ENCODE peak calls at places on chromosome 10, in nine cellular contexts. I, V, N, P, T, J, U, O and F are unnamed samples.
A peak's percentile ranks its signal among the peaks of the same experiment; 100 is the strongest.

GRCh38 chr10:19889279-19889678 is 73.0 kb downstream of the PLXDC2 start:
- DNase-seq in O (no peak), I (no peak), U (no peak), V (no peak), T (no peak), N (no peak), P (peak; percentile 12), J (no peak), F (no peak)

GRCh38 chr10:92572362-92573090 is 1.4 kb downstream of the IDE start:
- DNase-seq in T (no peak), O (no peak), U (no peak), I (no peak), P (no peak), J (no peak), V (peak; percentile 18), N (no peak), F (no peak)

GRCh38 chr10:119191881-119192280 is 13.3 kb upstream of the PRDX3 start:
- DNase-seq in J (no peak), V (no peak), I (no peak), O (no peak), U (no peak), P (no peak), N (no peak), T (no peak), F (no peak)

GRCh38 chr10:74930962-74931361 is 104.6 kb downstream of the KAT6B start:
- DNase-seq in T (no peak), O (no peak), N (no peak), U (no peak), I (no peak), J (no peak), V (no peak), P (no peak), F (no peak)

GRCh38 chr10:118583611-118584010 is 11.8 kb downstream of the PRLHR start:
- DNase-seq in N (no peak), T (no peak), V (no peak), U (no peak), O (no peak), J (no peak), P (no peak), I (no peak), F (no peak)

GRCh38 chr10:86139066-86139657 is 227.4 kb downstream of the GRID1 start:
- DNase-seq in J (no peak), I (no peak), V (no peak), N (no peak), O (no peak), T (no peak), U (no peak), P (no peak), F (no peak)

GRCh38 chr10:17445400-17445998 is 8.9 kb downstream of the ST8SIA6 start:
- DNase-seq in U (no peak), J (no peak), I (peak; percentile 25), O (no peak), P (no peak), V (no peak), T (no peak), N (no peak), F (peak; percentile 41)

GRCh38 chr10:87656431-87657072 is 3.1 kb upstream of the PAPSS2 start:
- DNase-seq in J (no peak), I (no peak), V (peak; percentile 78), T (no peak), U (no peak), O (no peak), N (no peak), P (peak; percentile 49), F (no peak)

GRCh38 chr10:96743988-96744585 is 23.8 kb upstream of the PIK3AP1 start:
- DNase-seq in O (no peak), P (peak; percentile 45), V (no peak), T (no peak), J (no peak), U (no peak), N (no peak), I (no peak), F (no peak)

GRCh38 chr10:86169506-86170254 is 196.9 kb downstream of the GRID1 start:
- DNase-seq in J (no peak), U (no peak), O (no peak), T (no peak), P (no peak), V (no peak), N (no peak), I (no peak), F (no peak)

GRCh38 chr10:59312247-59312646 is 50.1 kb downstream of the FAM13C start:
- DNase-seq in P (no peak), O (no peak), N (no peak), J (no peak), U (no peak), T (no peak), I (no peak), V (no peak), F (no peak)

GRCh38 chr10:377228-377627 is 242.0 kb downstream of the ZMYND11 start:
- DNase-seq in P (no peak), I (no peak), U (no peak), T (no peak), J (no peak), N (no peak), V (no peak), O (no peak), F (no peak)

GRCh38 chr10:90313548-90314325 is 544.1 kb downstream of the HTR7 start:
- DNase-seq in U (no peak), J (no peak), P (peak; percentile 64), V (peak; percentile 76), T (no peak), I (no peak), N (no peak), O (no peak), F (no peak)

GRCh38 chr10:34102237-34102673 is 712.8 kb downstream of the PARD3 start:
- DNase-seq in O (peak; percentile 56), T (peak; percentile 66), P (peak; percentile 68), U (no peak), V (peak; percentile 39), J (no peak), N (no peak), I (peak; percentile 74), F (peak; percentile 86)

GRCh38 chr10:73906524-73907447 is 4.1 kb upstream of the PLAU start:
- DNase-seq in I (peak; percentile 69), V (peak; percentile 87), O (peak; percentile 68), J (no peak), U (no peak), N (no peak), P (peak; percentile 98), T (peak; percentile 92), F (peak; percentile 86)

GRCh38 chr10:102322914-102323313 is 72.6 kb upstream of the NFKB2 start:
- DNase-seq in U (peak; percentile 0), I (no peak), O (no peak), N (peak; percentile 28), P (peak; percentile 21), V (no peak), T (no peak), J (peak; percentile 2), F (peak; percentile 42)

GRCh38 chr10:69348824-69349541 is 67.7 kb downstream of the TACR2 start:
- DNase-seq in O (peak; percentile 71), I (peak; percentile 47), U (no peak), T (peak; percentile 82), P (peak; percentile 75), N (no peak), V (peak; percentile 74), J (no peak), F (peak; percentile 70)

GRCh38 chr10:119161680-119162079 is 3.8 kb downstream of the SFXN4 start:
- DNase-seq in V (no peak), U (no peak), P (peak; percentile 41), O (no peak), J (no peak), T (no peak), N (no peak), I (no peak), F (no peak)

GRCh38 chr10:119349937-119350513 is 142.7 kb downstream of the GRK5 start:
- DNase-seq in J (no peak), V (no peak), I (no peak), O (no peak), N (no peak), U (no peak), P (no peak), T (no peak), F (peak; percentile 61)

GRCh38 chr10:78349165-78349516 is 315.5 kb downstream of the RPS24 start:
- DNase-seq in O (no peak), T (no peak), P (no peak), U (no peak), I (peak; percentile 60), N (no peak), J (no peak), V (no peak), F (no peak)

GRCh38 chr10:130750441-130750840 is 561.1 kb downstream of the TCERG1L start:
- DNase-seq in V (no peak), J (no peak), N (no peak), O (no peak), T (no peak), P (no peak), U (no peak), I (no peak), F (no peak)

GRCh38 chr10:43230101-43230908 is 36.6 kb downstream of the RASGEF1A start:
- DNase-seq in O (no peak), I (peak; percentile 5), J (no peak), N (no peak), P (no peak), V (no peak), U (no peak), T (no peak), F (peak; percentile 44)

GRCh38 chr10:58743466-58744115 is 230.9 kb downstream of the BICC1 start:
- DNase-seq in P (peak; percentile 63), I (no peak), J (no peak), T (no peak), U (no peak), O (no peak), N (no peak), V (no peak), F (no peak)

GRCh38 chr10:44298713-44299112 is 86.2 kb downstream of the CXCL12 start:
- DNase-seq in P (no peak), T (no peak), V (no peak), J (no peak), I (no peak), N (no peak), U (no peak), O (no peak), F (no peak)

GRCh38 chr10:80275135-80275498 is 14.3 kb downstream of the MAT1A start:
- DNase-seq in U (no peak), N (no peak), I (no peak), T (no peak), O (no peak), P (no peak), V (no peak), J (no peak), F (no peak)

GRCh38 chr10:45286980-45287379 is 28.4 kb downstream of the OR13A1 start:
- DNase-seq in N (no peak), O (no peak), U (no peak), T (no peak), I (no peak), P (no peak), V (no peak), J (no peak), F (no peak)

GRCh38 chr10:15719899-15720634 is at the start of gene ITGA8:
- DNase-seq in J (no peak), U (no peak), I (no peak), N (no peak), T (no peak), V (peak; percentile 22), O (no peak), P (peak; percentile 25), F (peak; percentile 55)

GRCh38 chr10:97099089-97099488 is 86.7 kb downstream of the SLIT1 start:
- DNase-seq in V (no peak), J (no peak), T (no peak), N (no peak), U (no peak), I (no peak), P (no peak), O (no peak), F (no peak)

GRCh38 chr10:103739039-103739764 is 116.2 kb downstream of the SH3PXD2A start:
- DNase-seq in I (no peak), O (peak; percentile 17), J (no peak), P (peak; percentile 92), U (no peak), N (no peak), V (no peak), T (peak; percentile 96), F (peak; percentile 70)

GRCh38 chr10:72014785-72015480 is 50.7 kb downstream of the CHST3 start:
- DNase-seq in J (no peak), I (no peak), U (no peak), T (no peak), N (no peak), O (no peak), V (no peak), P (no peak), F (peak; percentile 24)

GRCh38 chr10:133158437-133158755 is 1.6 kb upstream of the KNDC1 start:
- DNase-seq in P (no peak), O (no peak), I (no peak), T (no peak), J (no peak), V (no peak), U (no peak), N (no peak), F (no peak)